ENCODE peak calls at places on chromosomes 3 and 15, in seven cellular contexts. One of them, this sample, is unnamed.

GRCh38 chr3:171088496-171088895 is 62.0 kb upstream of the SLC2A2 start:
- DNase-seq in frontal cortex: no peak
- DNase-seq in HTR-8/SVneo: no peak
- DNase-seq in MCF 10A: no peak
- DNase-seq in BE2C: no peak
- DNase-seq in heart left ventricle: no peak
- DNase-seq in A549: no peak
- DNase-seq in this sample: no peak

GRCh38 chr3:172171396-172172075 is 132.2 kb downstream of the FNDC3B start:
- DNase-seq in BE2C: no peak
- DNase-seq in frontal cortex: no peak
- DNase-seq in HTR-8/SVneo: no peak
- DNase-seq in heart left ventricle: no peak
- DNase-seq in MCF 10A: no peak
- DNase-seq in A549: no peak
- DNase-seq in this sample: no peak

GRCh38 chr15:68365140-68365745 is 66.7 kb downstream of the ITGA11 start:
- DNase-seq in MCF 10A: no peak
- DNase-seq in frontal cortex: no peak
- DNase-seq in HTR-8/SVneo: no peak
- DNase-seq in BE2C: no peak
- DNase-seq in A549: no peak
- DNase-seq in heart left ventricle: no peak
- DNase-seq in this sample: no peak

GRCh38 chr15:82679626-82680199 is 30.0 kb downstream of the AP3B2 start:
- DNase-seq in A549: no peak
- DNase-seq in MCF 10A: no peak
- DNase-seq in frontal cortex: no peak
- DNase-seq in heart left ventricle: no peak
- DNase-seq in BE2C: no peak
- DNase-seq in HTR-8/SVneo: no peak
- DNase-seq in this sample: no peak

GRCh38 chr15:48324949-48325348 is 6.3 kb upstream of the DUT start:
- DNase-seq in A549: no peak
- DNase-seq in frontal cortex: no peak
- DNase-seq in MCF 10A: no peak
- DNase-seq in HTR-8/SVneo: no peak
- DNase-seq in BE2C: no peak
- DNase-seq in heart left ventricle: no peak
- DNase-seq in this sample: no peak

GRCh38 chr15:91528811-91529210 is 324.7 kb upstream of the SLCO3A1 start:
- DNase-seq in A549: no peak
- DNase-seq in MCF 10A: no peak
- DNase-seq in HTR-8/SVneo: no peak
- DNase-seq in frontal cortex: no peak
- DNase-seq in BE2C: no peak
- DNase-seq in heart left ventricle: no peak
- DNase-seq in this sample: no peak

GRCh38 chr15:38530113-38530512 is 34.5 kb downstream of the RASGRP1 start:
- DNase-seq in HTR-8/SVneo: no peak
- DNase-seq in frontal cortex: no peak
- DNase-seq in heart left ventricle: no peak
- DNase-seq in A549: no peak
- DNase-seq in MCF 10A: no peak
- DNase-seq in BE2C: no peak
- DNase-seq in this sample: no peak

GRCh38 chr15:52368402-52368801 is 72.8 kb upstream of the MYO5C start:
- DNase-seq in MCF 10A: no peak
- DNase-seq in A549: no peak
- DNase-seq in heart left ventricle: no peak
- DNase-seq in BE2C: no peak
- DNase-seq in HTR-8/SVneo: no peak
- DNase-seq in frontal cortex: no peak
- DNase-seq in this sample: no peak

GRCh38 chr3:188006726-188007393 is 147.1 kb upstream of the LPP start:
- DNase-seq in BE2C: peak
- DNase-seq in frontal cortex: no peak
- DNase-seq in A549: peak
- DNase-seq in heart left ventricle: peak
- DNase-seq in MCF 10A: no peak
- DNase-seq in HTR-8/SVneo: no peak
- DNase-seq in this sample: no peak

GRCh38 chr3:164451083-164451910 is 627.0 kb downstream of the SI start:
- DNase-seq in heart left ventricle: peak
- DNase-seq in BE2C: no peak
- DNase-seq in frontal cortex: no peak
- DNase-seq in A549: no peak
- DNase-seq in HTR-8/SVneo: peak
- DNase-seq in MCF 10A: no peak
- DNase-seq in this sample: no peak

GRCh38 chr3:185205865-185206264 is 48.0 kb downstream of the EHHADH start:
- DNase-seq in heart left ventricle: no peak
- DNase-seq in frontal cortex: no peak
- DNase-seq in HTR-8/SVneo: no peak
- DNase-seq in MCF 10A: no peak
- DNase-seq in BE2C: no peak
- DNase-seq in A549: no peak
- DNase-seq in this sample: no peak

GRCh38 chr3:116139607-116140006 is 305.7 kb downstream of the LSAMP start:
- DNase-seq in heart left ventricle: no peak
- DNase-seq in MCF 10A: no peak
- DNase-seq in HTR-8/SVneo: no peak
- DNase-seq in BE2C: peak
- DNase-seq in frontal cortex: no peak
- DNase-seq in A549: no peak
- DNase-seq in this sample: no peak

GRCh38 chr3:13012228-13012691 is 61.0 kb downstream of the IQSEC1 start:
- DNase-seq in A549: no peak
- DNase-seq in heart left ventricle: peak
- DNase-seq in HTR-8/SVneo: no peak
- DNase-seq in frontal cortex: no peak
- DNase-seq in BE2C: no peak
- DNase-seq in MCF 10A: no peak
- DNase-seq in this sample: peak

GRCh38 chr3:32493437-32494414 is 8.9 kb downstream of the CMTM6 start:
- DNase-seq in HTR-8/SVneo: no peak
- DNase-seq in MCF 10A: no peak
- DNase-seq in BE2C: no peak
- DNase-seq in A549: no peak
- DNase-seq in heart left ventricle: no peak
- DNase-seq in frontal cortex: no peak
- DNase-seq in this sample: peak

GRCh38 chr3:49020335-49021212 is 1.3 kb upstream of the NDUFAF3 start:
- DNase-seq in MCF 10A: peak
- DNase-seq in A549: no peak
- DNase-seq in heart left ventricle: peak
- DNase-seq in HTR-8/SVneo: no peak
- DNase-seq in frontal cortex: no peak
- DNase-seq in BE2C: no peak
- DNase-seq in this sample: peak

GRCh38 chr3:127688416-127689265 is 15.9 kb downstream of the ABTB1 start:
- DNase-seq in heart left ventricle: peak
- DNase-seq in frontal cortex: no peak
- DNase-seq in A549: no peak
- DNase-seq in MCF 10A: no peak
- DNase-seq in BE2C: no peak
- DNase-seq in HTR-8/SVneo: no peak
- DNase-seq in this sample: no peak

GRCh38 chr3:88093266-88093665 is 34.2 kb downstream of the ZNF654 start:
- DNase-seq in A549: no peak
- DNase-seq in frontal cortex: no peak
- DNase-seq in heart left ventricle: no peak
- DNase-seq in HTR-8/SVneo: no peak
- DNase-seq in BE2C: no peak
- DNase-seq in MCF 10A: no peak
- DNase-seq in this sample: no peak

GRCh38 chr3:47910777-47911440 is 105.3 kb downstream of the MAP4 start:
- DNase-seq in MCF 10A: peak
- DNase-seq in heart left ventricle: no peak
- DNase-seq in BE2C: peak
- DNase-seq in A549: peak
- DNase-seq in HTR-8/SVneo: peak
- DNase-seq in frontal cortex: no peak
- DNase-seq in this sample: no peak

GRCh38 chr15:92645051-92645631 is 10.4 kb downstream of the FAM174B start:
- DNase-seq in A549: no peak
- DNase-seq in HTR-8/SVneo: no peak
- DNase-seq in MCF 10A: no peak
- DNase-seq in heart left ventricle: no peak
- DNase-seq in frontal cortex: no peak
- DNase-seq in BE2C: no peak
- DNase-seq in this sample: no peak

GRCh38 chr3:69288161-69288895 is 97.6 kb downstream of the FRMD4B start:
- DNase-seq in BE2C: peak
- DNase-seq in HTR-8/SVneo: no peak
- DNase-seq in heart left ventricle: no peak
- DNase-seq in A549: no peak
- DNase-seq in frontal cortex: no peak
- DNase-seq in MCF 10A: no peak
- DNase-seq in this sample: peak

GRCh38 chr3:45659661-45660566 is 29.3 kb upstream of the SACM1L start:
- DNase-seq in HTR-8/SVneo: no peak
- DNase-seq in A549: peak
- DNase-seq in BE2C: peak
- DNase-seq in frontal cortex: peak
- DNase-seq in MCF 10A: peak
- DNase-seq in heart left ventricle: peak
- DNase-seq in this sample: peak

GRCh38 chr3:134976948-134977347 is 181.9 kb downstream of the EPHB1 start:
- DNase-seq in heart left ventricle: no peak
- DNase-seq in frontal cortex: no peak
- DNase-seq in A549: no peak
- DNase-seq in BE2C: no peak
- DNase-seq in MCF 10A: no peak
- DNase-seq in HTR-8/SVneo: no peak
- DNase-seq in this sample: no peak

GRCh38 chr15:48946088-48946839 is 17.5 kb downstream of the SHC4 start:
- DNase-seq in BE2C: no peak
- DNase-seq in MCF 10A: peak
- DNase-seq in heart left ventricle: no peak
- DNase-seq in frontal cortex: no peak
- DNase-seq in HTR-8/SVneo: peak
- DNase-seq in A549: peak
- DNase-seq in this sample: no peak

GRCh38 chr3:126932188-126932931 is 50.6 kb upstream of the PLXNA1 start:
- DNase-seq in heart left ventricle: no peak
- DNase-seq in A549: no peak
- DNase-seq in HTR-8/SVneo: no peak
- DNase-seq in BE2C: no peak
- DNase-seq in MCF 10A: peak
- DNase-seq in frontal cortex: no peak
- DNase-seq in this sample: no peak

GRCh38 chr3:5021571-5022092 is 42.4 kb downstream of the BHLHE40 start:
- DNase-seq in A549: peak
- DNase-seq in heart left ventricle: no peak
- DNase-seq in frontal cortex: no peak
- DNase-seq in BE2C: no peak
- DNase-seq in HTR-8/SVneo: no peak
- DNase-seq in MCF 10A: peak
- DNase-seq in this sample: no peak

GRCh38 chr3:2036096-2036495 is 62.6 kb upstream of the CNTN4 start:
- DNase-seq in HTR-8/SVneo: no peak
- DNase-seq in MCF 10A: no peak
- DNase-seq in frontal cortex: no peak
- DNase-seq in BE2C: no peak
- DNase-seq in A549: no peak
- DNase-seq in heart left ventricle: no peak
- DNase-seq in this sample: no peak

GRCh38 chr3:59451041-59451763 is 401.4 kb upstream of the CFAP20DC start:
- DNase-seq in MCF 10A: no peak
- DNase-seq in HTR-8/SVneo: no peak
- DNase-seq in frontal cortex: no peak
- DNase-seq in BE2C: no peak
- DNase-seq in A549: no peak
- DNase-seq in heart left ventricle: no peak
- DNase-seq in this sample: peak

GRCh38 chr3:136105044-136105443 is 91.1 kb downstream of the MSL2 start:
- DNase-seq in MCF 10A: no peak
- DNase-seq in A549: no peak
- DNase-seq in heart left ventricle: no peak
- DNase-seq in frontal cortex: no peak
- DNase-seq in BE2C: no peak
- DNase-seq in HTR-8/SVneo: no peak
- DNase-seq in this sample: no peak

GRCh38 chr3:99949956-99950670 is 132.5 kb downstream of the CMSS1 start:
- DNase-seq in A549: no peak
- DNase-seq in HTR-8/SVneo: no peak
- DNase-seq in BE2C: no peak
- DNase-seq in heart left ventricle: no peak
- DNase-seq in frontal cortex: no peak
- DNase-seq in MCF 10A: no peak
- DNase-seq in this sample: no peak

GRCh38 chr15:32682569-32682968 is 35.2 kb upstream of the GREM1 start:
- DNase-seq in MCF 10A: peak
- DNase-seq in HTR-8/SVneo: no peak
- DNase-seq in heart left ventricle: no peak
- DNase-seq in A549: peak
- DNase-seq in BE2C: no peak
- DNase-seq in frontal cortex: no peak
- DNase-seq in this sample: no peak

GRCh38 chr15:75149911-75150709 is 51.6 kb upstream of the C15orf39 start:
- DNase-seq in BE2C: no peak
- DNase-seq in frontal cortex: no peak
- DNase-seq in MCF 10A: peak
- DNase-seq in heart left ventricle: no peak
- DNase-seq in A549: peak
- DNase-seq in HTR-8/SVneo: no peak
- DNase-seq in this sample: no peak

GRCh38 chr3:35393916-35394315 is 245.4 kb upstream of the ARPP21 start:
- DNase-seq in MCF 10A: peak
- DNase-seq in frontal cortex: no peak
- DNase-seq in A549: no peak
- DNase-seq in HTR-8/SVneo: no peak
- DNase-seq in heart left ventricle: no peak
- DNase-seq in BE2C: no peak
- DNase-seq in this sample: no peak

GRCh38 chr3:153052096-153052460 is 109.9 kb upstream of the RAP2B start:
- DNase-seq in A549: peak
- DNase-seq in MCF 10A: peak
- DNase-seq in HTR-8/SVneo: no peak
- DNase-seq in BE2C: no peak
- DNase-seq in frontal cortex: no peak
- DNase-seq in heart left ventricle: no peak
- DNase-seq in this sample: no peak

GRCh38 chr3:184808021-184808420 is 3.9 kb upstream of the VPS8 start:
- DNase-seq in BE2C: peak
- DNase-seq in frontal cortex: no peak
- DNase-seq in A549: peak
- DNase-seq in heart left ventricle: no peak
- DNase-seq in HTR-8/SVneo: no peak
- DNase-seq in MCF 10A: no peak
- DNase-seq in this sample: no peak

GRCh38 chr15:74374648-74375302 is 7.3 kb upstream of the CYP11A1 start:
- DNase-seq in heart left ventricle: no peak
- DNase-seq in BE2C: no peak
- DNase-seq in frontal cortex: no peak
- DNase-seq in HTR-8/SVneo: no peak
- DNase-seq in MCF 10A: no peak
- DNase-seq in A549: no peak
- DNase-seq in this sample: no peak